ENCODE peak calls at places on chromosomes 3 and 15, in ten cellular contexts. One of them, this sample, is unnamed.

GRCh38 chr15:67935244-67935643 is 95.4 kb upstream of the RNU6-1 start:
- DNase-seq in mesendoderm: no peak
- DNase-seq in SJSA1: no peak
- DNase-seq in heart left ventricle: no peak
- DNase-seq in PC-3: no peak
- DNase-seq in SK-N-SH: no peak
- DNase-seq in CD8-positive, alpha-beta T cell: no peak
- DNase-seq in psoas muscle: no peak
- DNase-seq in OCI-LY7: no peak
- DNase-seq in astrocyte: no peak
- DNase-seq in this sample: no peak

GRCh38 chr3:127211118-127212060 is 18.5 kb downstream of the PRR23E start:
- DNase-seq in astrocyte: no peak
- DNase-seq in OCI-LY7: no peak
- DNase-seq in SK-N-SH: no peak
- DNase-seq in SJSA1: no peak
- DNase-seq in mesendoderm: no peak
- DNase-seq in CD8-positive, alpha-beta T cell: no peak
- DNase-seq in heart left ventricle: no peak
- DNase-seq in PC-3: no peak
- DNase-seq in psoas muscle: no peak
- DNase-seq in this sample: no peak

GRCh38 chr3:178562869-178563232 is 26.6 kb downstream of the KCNMB2 start:
- DNase-seq in astrocyte: peak; percentile 10
- DNase-seq in heart left ventricle: no peak
- DNase-seq in mesendoderm: no peak
- DNase-seq in SJSA1: no peak
- DNase-seq in CD8-positive, alpha-beta T cell: no peak
- DNase-seq in SK-N-SH: no peak
- DNase-seq in psoas muscle: no peak
- DNase-seq in PC-3: no peak
- DNase-seq in OCI-LY7: no peak
- DNase-seq in this sample: no peak

GRCh38 chr15:98753726-98754125 is 105.4 kb downstream of the IGF1R start:
- DNase-seq in CD8-positive, alpha-beta T cell: no peak
- DNase-seq in SJSA1: no peak
- DNase-seq in astrocyte: no peak
- DNase-seq in psoas muscle: no peak
- DNase-seq in mesendoderm: no peak
- DNase-seq in OCI-LY7: no peak
- DNase-seq in heart left ventricle: no peak
- DNase-seq in PC-3: no peak
- DNase-seq in SK-N-SH: no peak
- DNase-seq in this sample: no peak

GRCh38 chr3:100492810-100493140 is 356 bp downstream of the TMEM45A start:
- DNase-seq in heart left ventricle: no peak
- DNase-seq in PC-3: peak; percentile 38
- DNase-seq in mesendoderm: no peak
- DNase-seq in SJSA1: no peak
- DNase-seq in psoas muscle: no peak
- DNase-seq in astrocyte: no peak
- DNase-seq in CD8-positive, alpha-beta T cell: no peak
- DNase-seq in SK-N-SH: no peak
- DNase-seq in OCI-LY7: no peak
- DNase-seq in this sample: no peak

GRCh38 chr3:177336841-177337430 is 139.7 kb upstream of the TBL1XR1 start:
- DNase-seq in OCI-LY7: no peak
- DNase-seq in CD8-positive, alpha-beta T cell: no peak
- DNase-seq in SJSA1: no peak
- DNase-seq in heart left ventricle: no peak
- DNase-seq in psoas muscle: no peak
- DNase-seq in SK-N-SH: no peak
- DNase-seq in PC-3: no peak
- DNase-seq in astrocyte: peak; percentile 58
- DNase-seq in mesendoderm: no peak
- DNase-seq in this sample: no peak

GRCh38 chr3:150699068-150699635 is 4.6 kb downstream of the ERICH6 start:
- DNase-seq in astrocyte: peak; percentile 22
- DNase-seq in SK-N-SH: no peak
- DNase-seq in CD8-positive, alpha-beta T cell: no peak
- DNase-seq in OCI-LY7: no peak
- DNase-seq in mesendoderm: no peak
- DNase-seq in psoas muscle: no peak
- DNase-seq in heart left ventricle: no peak
- DNase-seq in SJSA1: no peak
- DNase-seq in PC-3: peak; percentile 52
- DNase-seq in this sample: peak; percentile 17

GRCh38 chr3:63069780-63070540 is 194.7 kb upstream of the CADPS start:
- DNase-seq in PC-3: no peak
- DNase-seq in heart left ventricle: no peak
- DNase-seq in astrocyte: peak; percentile 22
- DNase-seq in SK-N-SH: no peak
- DNase-seq in mesendoderm: no peak
- DNase-seq in CD8-positive, alpha-beta T cell: no peak
- DNase-seq in OCI-LY7: no peak
- DNase-seq in SJSA1: no peak
- DNase-seq in psoas muscle: no peak
- DNase-seq in this sample: no peak

GRCh38 chr15:71679223-71680078 is 130.9 kb upstream of the NR2E3 start:
- DNase-seq in heart left ventricle: no peak
- DNase-seq in psoas muscle: no peak
- DNase-seq in mesendoderm: peak; percentile 37
- DNase-seq in PC-3: peak; percentile 63
- DNase-seq in SJSA1: no peak
- DNase-seq in astrocyte: peak; percentile 59
- DNase-seq in CD8-positive, alpha-beta T cell: no peak
- DNase-seq in OCI-LY7: no peak
- DNase-seq in SK-N-SH: no peak
- DNase-seq in this sample: peak; percentile 30

GRCh38 chr15:71677352-71677751 is 133.0 kb upstream of the NR2E3 start:
- DNase-seq in PC-3: peak; percentile 12
- DNase-seq in SK-N-SH: no peak
- DNase-seq in psoas muscle: no peak
- DNase-seq in SJSA1: no peak
- DNase-seq in CD8-positive, alpha-beta T cell: no peak
- DNase-seq in astrocyte: no peak
- DNase-seq in mesendoderm: no peak
- DNase-seq in heart left ventricle: no peak
- DNase-seq in OCI-LY7: no peak
- DNase-seq in this sample: no peak

GRCh38 chr15:71678191-71678590 is 132.2 kb upstream of the NR2E3 start:
- DNase-seq in CD8-positive, alpha-beta T cell: no peak
- DNase-seq in astrocyte: no peak
- DNase-seq in SJSA1: no peak
- DNase-seq in OCI-LY7: no peak
- DNase-seq in heart left ventricle: no peak
- DNase-seq in psoas muscle: no peak
- DNase-seq in SK-N-SH: no peak
- DNase-seq in mesendoderm: peak; percentile 27
- DNase-seq in PC-3: no peak
- DNase-seq in this sample: no peak

GRCh38 chr15:71680079-71680461 is 130.3 kb upstream of the NR2E3 start:
- DNase-seq in astrocyte: no peak
- DNase-seq in mesendoderm: peak; percentile 72
- DNase-seq in PC-3: peak; percentile 83
- DNase-seq in CD8-positive, alpha-beta T cell: no peak
- DNase-seq in psoas muscle: no peak
- DNase-seq in SK-N-SH: no peak
- DNase-seq in heart left ventricle: no peak
- DNase-seq in SJSA1: no peak
- DNase-seq in OCI-LY7: no peak
- DNase-seq in this sample: no peak

DNA sequence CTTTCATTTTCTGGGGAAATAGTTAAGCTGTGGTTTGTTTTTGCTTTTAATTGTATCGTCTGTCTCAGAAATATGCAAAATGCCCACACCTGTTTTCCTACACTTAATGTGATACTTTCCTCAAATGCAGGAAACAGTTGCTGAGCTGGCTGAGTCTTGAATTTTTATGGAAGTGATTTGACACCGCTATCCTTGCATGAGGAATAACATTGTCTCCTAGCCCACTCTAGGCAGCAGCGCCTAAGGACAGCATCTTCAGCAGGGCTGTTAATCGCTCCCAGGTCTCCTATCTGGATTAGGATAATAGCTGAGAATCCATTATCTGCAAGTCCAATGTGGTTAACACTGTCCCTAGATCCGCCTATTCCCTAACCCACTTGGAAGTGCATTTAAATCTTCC is 132.6 kb upstream of the NR2E3 start:
- DNase-seq in SK-N-SH: no peak
- DNase-seq in mesendoderm: peak; percentile 61
- DNase-seq in PC-3: no peak
- DNase-seq in CD8-positive, alpha-beta T cell: no peak
- DNase-seq in astrocyte: no peak
- DNase-seq in SJSA1: no peak
- DNase-seq in psoas muscle: no peak
- DNase-seq in heart left ventricle: no peak
- DNase-seq in OCI-LY7: no peak
- DNase-seq in this sample: peak; percentile 80
- H3K4me3 ChIP-seq in SK-N-SH: no peak overlapping the region
- H3K4me3 ChIP-seq in mesendoderm: no peak overlapping the region
- H3K4me3 ChIP-seq in PC-3: no peak overlapping the region
- H3K4me3 ChIP-seq in CD8-positive, alpha-beta T cell: no peak overlapping the region
- H3K4me3 ChIP-seq in astrocyte: no peak overlapping the region
- H3K4me3 ChIP-seq in SJSA1: no peak overlapping the region
- H3K4me3 ChIP-seq in psoas muscle: peak overlapping the region; percentile 15
- H3K4me3 ChIP-seq in heart left ventricle: no peak overlapping the region
- H3K4me3 ChIP-seq in OCI-LY7: no peak overlapping the region
- H3K4me3 ChIP-seq in this sample: peak overlapping the region; percentile 3

DNA sequence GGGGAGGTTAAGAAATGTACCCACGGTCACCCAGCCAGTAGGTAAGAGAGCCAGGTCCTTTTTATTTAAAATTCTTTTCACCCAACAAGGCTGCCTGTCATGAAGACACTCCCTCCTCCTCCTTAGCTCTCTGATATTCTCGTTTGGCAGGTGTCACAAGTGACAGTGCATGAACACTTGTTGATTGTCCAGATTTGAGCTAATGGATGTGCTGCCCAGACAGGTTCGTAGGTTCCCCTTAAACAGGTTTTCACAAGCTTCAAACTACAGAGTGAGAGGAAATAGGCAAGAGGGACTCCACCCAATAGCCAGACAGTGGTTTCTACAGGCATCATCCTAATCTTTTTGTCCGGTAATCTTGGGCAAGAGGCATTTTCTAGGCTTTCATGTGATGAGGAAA is 32.2 kb downstream of the ATP13A4 start:
- DNase-seq in SJSA1: no peak
- DNase-seq in OCI-LY7: no peak
- DNase-seq in PC-3: no peak
- DNase-seq in SK-N-SH: no peak
- DNase-seq in mesendoderm: no peak
- DNase-seq in psoas muscle: no peak
- DNase-seq in CD8-positive, alpha-beta T cell: no peak
- DNase-seq in astrocyte: no peak
- DNase-seq in heart left ventricle: no peak
- DNase-seq in this sample: no peak
- H3K27ac ChIP-seq in SJSA1: no peak overlapping the region
- H3K27ac ChIP-seq in OCI-LY7: no peak overlapping the region
- H3K27ac ChIP-seq in PC-3: no peak overlapping the region
- H3K27ac ChIP-seq in SK-N-SH: no peak overlapping the region
- H3K27ac ChIP-seq in mesendoderm: no peak overlapping the region
- H3K27ac ChIP-seq in psoas muscle: no peak overlapping the region
- H3K27ac ChIP-seq in CD8-positive, alpha-beta T cell: no peak overlapping the region
- H3K27ac ChIP-seq in astrocyte: no peak overlapping the region
- H3K27ac ChIP-seq in heart left ventricle: no peak overlapping the region
- H3K27ac ChIP-seq in this sample: no peak overlapping the region

GRCh38 chr15:56918046-56918906 is at the start of gene TCF12:
- DNase-seq in CD8-positive, alpha-beta T cell: peak; percentile 86
- DNase-seq in mesendoderm: peak; percentile 98
- DNase-seq in OCI-LY7: peak; percentile 95
- DNase-seq in heart left ventricle: peak; percentile 96
- DNase-seq in astrocyte: peak; percentile 94
- DNase-seq in PC-3: peak; percentile 83
- DNase-seq in SK-N-SH: peak; percentile 98
- DNase-seq in psoas muscle: peak; percentile 96
- DNase-seq in SJSA1: peak; percentile 95
- DNase-seq in this sample: peak; percentile 93

GRCh38 chr15:56916825-56917477 is 1.5 kb upstream of the TCF12 start:
- DNase-seq in mesendoderm: no peak
- DNase-seq in SK-N-SH: no peak
- DNase-seq in CD8-positive, alpha-beta T cell: no peak
- DNase-seq in heart left ventricle: no peak
- DNase-seq in psoas muscle: no peak
- DNase-seq in PC-3: no peak
- DNase-seq in OCI-LY7: no peak
- DNase-seq in SJSA1: no peak
- DNase-seq in astrocyte: no peak
- DNase-seq in this sample: no peak

GRCh38 chr15:56917652-56918045 is 795 bp upstream of the TCF12 start:
- DNase-seq in SJSA1: no peak
- DNase-seq in psoas muscle: no peak
- DNase-seq in astrocyte: no peak
- DNase-seq in SK-N-SH: no peak
- DNase-seq in PC-3: no peak
- DNase-seq in CD8-positive, alpha-beta T cell: no peak
- DNase-seq in OCI-LY7: peak; percentile 11
- DNase-seq in mesendoderm: no peak
- DNase-seq in heart left ventricle: no peak
- DNase-seq in this sample: no peak

GRCh38 chr15:56918907-56919707 is 663 bp downstream of the TCF12 start:
- DNase-seq in heart left ventricle: peak; percentile 56
- DNase-seq in OCI-LY7: peak; percentile 78
- DNase-seq in PC-3: peak; percentile 57
- DNase-seq in CD8-positive, alpha-beta T cell: peak; percentile 57
- DNase-seq in psoas muscle: peak; percentile 71
- DNase-seq in astrocyte: peak; percentile 65
- DNase-seq in mesendoderm: peak; percentile 80
- DNase-seq in SJSA1: peak; percentile 84
- DNase-seq in SK-N-SH: peak; percentile 75
- DNase-seq in this sample: peak; percentile 70

GRCh38 chr15:56919708-56920637 is 1.5 kb downstream of the TCF12 start:
- DNase-seq in astrocyte: peak; percentile 73
- DNase-seq in OCI-LY7: peak; percentile 59
- DNase-seq in SJSA1: peak; percentile 70
- DNase-seq in mesendoderm: peak; percentile 79
- DNase-seq in PC-3: peak; percentile 23
- DNase-seq in heart left ventricle: peak; percentile 33
- DNase-seq in CD8-positive, alpha-beta T cell: peak; percentile 27
- DNase-seq in SK-N-SH: no peak
- DNase-seq in psoas muscle: peak; percentile 51
- DNase-seq in this sample: peak; percentile 66
- H3K4me1 ChIP-seq in astrocyte: peaks cover 16% of the 10 kb centered on the region
- H3K4me1 ChIP-seq in OCI-LY7: peaks cover 30% of the 10 kb centered on the region
- H3K4me1 ChIP-seq in SJSA1: peaks cover 17% of the 10 kb centered on the region
- H3K4me1 ChIP-seq in mesendoderm: no peaks in the 10 kb centered on the region
- H3K4me1 ChIP-seq in PC-3: peaks cover 30% of the 10 kb centered on the region
- H3K4me1 ChIP-seq in heart left ventricle: peaks cover 59% of the 10 kb centered on the region
- H3K4me1 ChIP-seq in CD8-positive, alpha-beta T cell: peaks cover 29% of the 10 kb centered on the region
- H3K4me1 ChIP-seq in SK-N-SH: peaks cover 23% of the 10 kb centered on the region
- H3K4me1 ChIP-seq in psoas muscle: peaks cover 36% of the 10 kb centered on the region
- H3K4me1 ChIP-seq in this sample: peaks cover 6% of the 10 kb centered on the region

GRCh38 chr3:185959609-185960517 is 22.0 kb upstream of the TRA2B start:
- DNase-seq in psoas muscle: no peak
- DNase-seq in PC-3: peak; percentile 75
- DNase-seq in SK-N-SH: no peak
- DNase-seq in OCI-LY7: no peak
- DNase-seq in mesendoderm: peak; percentile 40
- DNase-seq in CD8-positive, alpha-beta T cell: no peak
- DNase-seq in astrocyte: peak; percentile 87
- DNase-seq in heart left ventricle: no peak
- DNase-seq in SJSA1: peak; percentile 72
- DNase-seq in this sample: peak; percentile 26

GRCh38 chr3:185961675-185962232 is 23.9 kb upstream of the TRA2B start:
- DNase-seq in OCI-LY7: no peak
- DNase-seq in SK-N-SH: no peak
- DNase-seq in heart left ventricle: no peak
- DNase-seq in psoas muscle: no peak
- DNase-seq in mesendoderm: no peak
- DNase-seq in SJSA1: no peak
- DNase-seq in astrocyte: no peak
- DNase-seq in CD8-positive, alpha-beta T cell: no peak
- DNase-seq in PC-3: no peak
- DNase-seq in this sample: no peak

GRCh38 chr3:185958626-185959025 is 20.8 kb upstream of the TRA2B start:
- DNase-seq in OCI-LY7: no peak
- DNase-seq in PC-3: no peak
- DNase-seq in astrocyte: no peak
- DNase-seq in SK-N-SH: no peak
- DNase-seq in heart left ventricle: no peak
- DNase-seq in mesendoderm: no peak
- DNase-seq in SJSA1: no peak
- DNase-seq in CD8-positive, alpha-beta T cell: no peak
- DNase-seq in psoas muscle: no peak
- DNase-seq in this sample: no peak

GRCh38 chr3:185965496-185965895 is 27.7 kb upstream of the TRA2B start:
- DNase-seq in PC-3: no peak
- DNase-seq in SJSA1: no peak
- DNase-seq in heart left ventricle: no peak
- DNase-seq in astrocyte: no peak
- DNase-seq in OCI-LY7: no peak
- DNase-seq in psoas muscle: no peak
- DNase-seq in CD8-positive, alpha-beta T cell: no peak
- DNase-seq in mesendoderm: no peak
- DNase-seq in SK-N-SH: no peak
- DNase-seq in this sample: no peak

DNA sequence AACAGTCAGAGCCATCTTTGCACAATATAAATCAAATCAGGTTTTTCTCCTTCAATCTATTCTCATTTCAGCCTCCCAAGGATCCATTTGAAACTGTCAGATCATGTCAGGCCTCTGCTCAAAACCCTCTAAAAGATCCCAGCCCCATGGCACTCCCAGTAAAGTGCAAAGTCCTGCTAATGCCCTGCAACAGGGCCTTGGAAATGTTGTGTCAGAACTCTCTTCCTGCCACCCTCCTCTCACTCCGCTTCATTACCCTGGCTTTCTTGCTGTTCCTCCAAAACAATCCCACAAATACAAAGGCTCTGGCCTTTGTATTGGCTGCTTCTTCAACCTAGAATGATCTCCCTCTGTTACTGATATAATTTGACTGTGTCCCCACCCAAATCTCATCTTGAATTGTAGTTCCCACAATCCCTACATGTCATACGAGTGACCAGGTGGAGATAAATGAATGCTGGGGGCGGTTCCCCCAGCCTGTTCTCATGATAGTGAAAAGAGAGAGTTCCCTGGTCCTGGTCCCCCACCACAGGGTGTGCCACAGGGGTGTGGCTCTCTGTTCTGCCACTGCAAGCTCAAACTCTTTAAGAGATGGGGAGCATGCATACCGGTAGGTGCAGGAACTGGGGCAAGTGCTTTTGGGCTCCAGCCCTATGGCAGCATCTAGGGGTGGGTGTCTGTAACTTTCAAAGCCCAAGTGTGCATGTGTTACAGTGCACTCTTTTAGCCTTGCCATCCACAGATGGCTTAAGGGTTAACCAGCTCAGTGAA is 22.9 kb upstream of the TRA2B start:
- DNase-seq in heart left ventricle: no peak
- DNase-seq in SK-N-SH: no peak
- DNase-seq in SJSA1: no peak
- DNase-seq in PC-3: no peak
- DNase-seq in psoas muscle: no peak
- DNase-seq in astrocyte: no peak
- DNase-seq in OCI-LY7: no peak
- DNase-seq in CD8-positive, alpha-beta T cell: no peak
- DNase-seq in mesendoderm: no peak
- DNase-seq in this sample: no peak
- H3K4me3 ChIP-seq in heart left ventricle: peak overlapping the region; percentile 44
- H3K4me3 ChIP-seq in SK-N-SH: no peak overlapping the region
- H3K4me3 ChIP-seq in SJSA1: peak overlapping the region; percentile 25
- H3K4me3 ChIP-seq in PC-3: peak overlapping the region; percentile 0
- H3K4me3 ChIP-seq in psoas muscle: peak overlapping the region; percentile 46
- H3K4me3 ChIP-seq in astrocyte: no peak overlapping the region
- H3K4me3 ChIP-seq in OCI-LY7: no peak overlapping the region
- H3K4me3 ChIP-seq in CD8-positive, alpha-beta T cell: no peak overlapping the region
- H3K4me3 ChIP-seq in mesendoderm: no peak overlapping the region
- H3K4me3 ChIP-seq in this sample: no peak overlapping the region

This sample was measured in SJCRH30.